ENCODE peak calls at places on chromosome 5, in six cellular contexts. F is OCI-LY7, X is lower lobe of right lung, N is nephron progenitor cell, W is GM23338, L is fibroblast of mammary gland. A is an unnamed sample.

GRCh38 chr5:56323505-56323904 is 90.4 kb upstream of the ANKRD55 start:
- DNase-seq in F (no peak), X (no peak), N (no peak), W (no peak), L (peak; percentile 29), A (no peak)

GRCh38 chr5:148376198-148376597 is 7.6 kb upstream of the FBXO38 start:
- DNase-seq in F (no peak), X (no peak), N (no peak), W (no peak), L (no peak), A (no peak)

GRCh38 chr5:177265395-177265794 is 38.1 kb downstream of the RAB24 start:
- DNase-seq in F (no peak), X (no peak), N (no peak), W (no peak), L (no peak), A (no peak)

GRCh38 chr5:72205431-72206009 is 98.2 kb downstream of the MAP1B start:
- DNase-seq in F (no peak), X (no peak), N (no peak), W (no peak), L (no peak), A (no peak)

GRCh38 chr5:168696611-168697010 is 117.4 kb upstream of the PANK3 start:
- DNase-seq in F (no peak), X (no peak), N (no peak), W (no peak), L (no peak), A (no peak)

GRCh38 chr5:154478224-154478565 is at the start of gene HAND1:
- DNase-seq in F (no peak), X (peak; percentile 56), N (peak; percentile 83), W (peak; percentile 96), L (peak; percentile 21), A (no peak)

GRCh38 chr5:59149271-59149670 is 566.4 kb downstream of the RAB3C start:
- DNase-seq in F (no peak), X (no peak), N (no peak), W (no peak), L (no peak), A (no peak)

GRCh38 chr5:132265336-132266030 is 8.0 kb downstream of the PDLIM4 start:
- DNase-seq in F (no peak), X (no peak), N (peak; percentile 51), W (no peak), L (peak; percentile 93), A (peak; percentile 24)

GRCh38 chr5:18305288-18305899 is 671.1 kb downstream of the TAF11L14 start:
- DNase-seq in F (peak; percentile 30), X (no peak), N (peak; percentile 28), W (peak; percentile 58), L (peak; percentile 41), A (no peak)

GRCh38 chr5:167770461-167770860 is 521.0 kb upstream of the WWC1 start:
- DNase-seq in F (no peak), X (no peak), N (no peak), W (no peak), L (peak; percentile 70), A (no peak)

GRCh38 chr5:127306647-127307046 is 16.1 kb downstream of the MEGF10 start:
- DNase-seq in F (no peak), X (no peak), N (no peak), W (no peak), L (no peak), A (no peak)

GRCh38 chr5:122312670-122312988 is 592 bp downstream of the SNCAIP start:
- DNase-seq in F (no peak), X (no peak), N (peak; percentile 46), W (peak; percentile 53), L (peak; percentile 26), A (no peak)

GRCh38 chr5:865168-865521 is 14.4 kb upstream of the ZDHHC11 start:
- DNase-seq in F (no peak), X (no peak), N (no peak), W (no peak), L (no peak), A (no peak)

GRCh38 chr5:55159763-55160492 is at the start of gene GPX8:
- DNase-seq in F (peak; percentile 13), X (no peak), N (peak; percentile 40), W (peak; percentile 89), L (peak; percentile 91), A (no peak)

GRCh38 chr5:91361055-91361701 is 21.9 kb downstream of the ARRDC3 start:
- DNase-seq in F (peak; percentile 30), X (no peak), N (no peak), W (no peak), L (no peak), A (no peak)

GRCh38 chr5:146399446-146399845 is 47.7 kb upstream of the TCERG1 start:
- DNase-seq in F (no peak), X (no peak), N (no peak), W (no peak), L (no peak), A (no peak)

GRCh38 chr5:94184870-94185269 is 433.5 kb downstream of the KIAA0825 start:
- DNase-seq in F (no peak), X (no peak), N (no peak), W (peak; percentile 23), L (no peak), A (no peak)

GRCh38 chr5:55143624-55144023 is 16.3 kb upstream of the GPX8 start:
- DNase-seq in F (no peak), X (no peak), N (no peak), W (no peak), L (no peak), A (no peak)

GRCh38 chr5:95669540-95669939 is 13.3 kb downstream of the SPATA9 start:
- DNase-seq in F (no peak), X (no peak), N (no peak), W (no peak), L (peak; percentile 98), A (no peak)

GRCh38 chr5:72470817-72471216 is 36.4 kb downstream of the ZNF366 start:
- DNase-seq in F (no peak), X (no peak), N (no peak), W (no peak), L (no peak), A (no peak)

GRCh38 chr5:3303777-3304176 is 291.9 kb upstream of the IRX1 start:
- DNase-seq in F (no peak), X (no peak), N (no peak), W (no peak), L (no peak), A (no peak)

GRCh38 chr5:8944005-8944404 is 601.9 kb downstream of the SEMA5A start:
- DNase-seq in F (no peak), X (no peak), N (no peak), W (no peak), L (peak; percentile 68), A (no peak)

GRCh38 chr5:172853355-172853975 is 19.4 kb downstream of the ERGIC1 start:
- DNase-seq in F (no peak), X (no peak), N (no peak), W (no peak), L (peak; percentile 58), A (no peak)

GRCh38 chr5:67644221-67644920 is 447.8 kb upstream of the CD180 start:
- DNase-seq in F (no peak), X (no peak), N (no peak), W (peak; percentile 14), L (no peak), A (no peak)

DNA sequence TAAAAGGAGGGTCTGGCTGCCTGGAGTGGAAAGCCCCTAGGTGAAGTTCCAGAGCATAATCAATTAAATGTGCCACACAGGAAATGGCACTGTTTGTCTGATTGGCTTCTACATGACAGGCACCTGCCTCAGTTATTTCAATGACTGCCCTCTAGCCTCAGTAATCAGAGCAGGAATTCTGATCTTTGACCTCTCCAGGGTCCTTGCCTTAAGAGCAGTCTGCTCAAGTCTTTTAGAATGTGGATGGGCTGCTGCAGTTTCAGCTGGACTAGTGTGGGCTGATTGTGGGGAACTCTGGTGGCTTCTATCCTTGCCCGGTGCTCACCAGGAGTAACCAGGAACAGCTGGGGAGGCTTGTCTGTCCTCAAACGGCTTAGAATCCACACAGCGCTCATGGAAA is 98.9 kb downstream of the LIX1 start:
- DNase-seq in F (no peak), X (no peak), N (no peak), W (no peak), L (no peak), A (no peak)
- TF ChIP-seq CTCF in F (no peak), X (no peak), N (no peak), W (no peak), L (no peak), A (no peak)

GRCh38 chr5:108642170-108642906 is 105.4 kb upstream of the FER start:
- DNase-seq in F (peak; percentile 61), X (no peak), N (peak; percentile 64), W (peak; percentile 84), L (peak; percentile 73), A (peak; percentile 48)
- TF ChIP-seq CTCF in F (peak; percentile 89), X (peak; percentile 85), N (peak; percentile 86), W (peak; percentile 85), L (peak; percentile 95), A (peak; percentile 81)

GRCh38 chr5:36944607-36945225 is 68.1 kb downstream of the NIPBL start:
- DNase-seq in F (peak; percentile 74), X (no peak), N (no peak), W (peak; percentile 80), L (peak; percentile 79), A (no peak)
- TF ChIP-seq CTCF in F (peak; percentile 87), X (peak; percentile 55), N (peak; percentile 56), W (peak; percentile 76), L (peak; percentile 50), A (peak; percentile 76)

GRCh38 chr5:149930060-149930753 is 14.4 kb downstream of the PDE6A start:
- DNase-seq in F (no peak), X (no peak), N (no peak), W (no peak), L (peak; percentile 20), A (no peak)

GRCh38 chr5:149935431-149935901 is 9.1 kb downstream of the PDE6A start:
- DNase-seq in F (no peak), X (no peak), N (no peak), W (no peak), L (no peak), A (no peak)

GRCh38 chr5:149930754-149931574 is 13.6 kb downstream of the PDE6A start:
- DNase-seq in F (no peak), X (no peak), N (no peak), W (no peak), L (no peak), A (no peak)

GRCh38 chr5:149931992-149932436 is 12.6 kb downstream of the PDE6A start:
- DNase-seq in F (no peak), X (no peak), N (no peak), W (no peak), L (no peak), A (no peak)

GRCh38 chr5:149932445-149933350 is 11.9 kb downstream of the PDE6A start:
- DNase-seq in F (no peak), X (no peak), N (peak; percentile 37), W (peak; percentile 72), L (no peak), A (no peak)
- TF ChIP-seq CTCF in F (no peak), X (peak; percentile 29), N (peak; percentile 37), W (peak; percentile 70), L (peak; percentile 27), A (peak; percentile 25)

A was measured in CD14-positive monocyte.